ENCODE peak calls at places on chromosomes 2 and 18, in five cellular contexts. One of them, this sample, is unnamed.

GRCh38 chr18:79522451-79523220 is 126.9 kb downstream of the NFATC1 start:
- ATAC-seq in GM12878: peak; percentile 34
- ATAC-seq in HepG2: peak; percentile 22
- ATAC-seq in upper lobe of left lung: no peak
- ATAC-seq in K562: no peak
- ATAC-seq in this sample: no peak

GRCh38 chr2:196201229-196201998 is 30.0 kb upstream of the STK17B start:
- ATAC-seq in GM12878: peak; percentile 53
- ATAC-seq in HepG2: no peak
- ATAC-seq in upper lobe of left lung: no peak
- ATAC-seq in K562: no peak
- ATAC-seq in this sample: no peak

GRCh38 chr2:8525236-8525581 is 156.6 kb upstream of the ID2 start:
- ATAC-seq in GM12878: peak; percentile 3
- ATAC-seq in HepG2: peak; percentile 54
- ATAC-seq in upper lobe of left lung: peak; percentile 6
- ATAC-seq in K562: no peak
- ATAC-seq in this sample: no peak

GRCh38 chr2:203714112-203714511 is 7.7 kb downstream of the CD28 start:
- ATAC-seq in GM12878: no peak
- ATAC-seq in HepG2: peak; percentile 84
- ATAC-seq in upper lobe of left lung: no peak
- ATAC-seq in K562: no peak
- ATAC-seq in this sample: peak; percentile 34

GRCh38 chr2:235083822-235084221 is 132.0 kb downstream of the SH3BP4 start:
- ATAC-seq in GM12878: peak; percentile 42
- ATAC-seq in HepG2: no peak
- ATAC-seq in upper lobe of left lung: no peak
- ATAC-seq in K562: no peak
- ATAC-seq in this sample: no peak

GRCh38 chr2:123971564-123972318 is 53.3 kb upstream of the CNTNAP5 start:
- ATAC-seq in GM12878: no peak
- ATAC-seq in HepG2: no peak
- ATAC-seq in upper lobe of left lung: no peak
- ATAC-seq in K562: no peak
- ATAC-seq in this sample: no peak

GRCh38 chr2:12848176-12848575 is 131.4 kb downstream of the TRIB2 start:
- ATAC-seq in GM12878: no peak
- ATAC-seq in HepG2: no peak
- ATAC-seq in upper lobe of left lung: no peak
- ATAC-seq in K562: no peak
- ATAC-seq in this sample: no peak

GRCh38 chr2:153404792-153405191 is 73.8 kb downstream of the RPRM start:
- ATAC-seq in GM12878: no peak
- ATAC-seq in HepG2: no peak
- ATAC-seq in upper lobe of left lung: no peak
- ATAC-seq in K562: no peak
- ATAC-seq in this sample: no peak

DNA sequence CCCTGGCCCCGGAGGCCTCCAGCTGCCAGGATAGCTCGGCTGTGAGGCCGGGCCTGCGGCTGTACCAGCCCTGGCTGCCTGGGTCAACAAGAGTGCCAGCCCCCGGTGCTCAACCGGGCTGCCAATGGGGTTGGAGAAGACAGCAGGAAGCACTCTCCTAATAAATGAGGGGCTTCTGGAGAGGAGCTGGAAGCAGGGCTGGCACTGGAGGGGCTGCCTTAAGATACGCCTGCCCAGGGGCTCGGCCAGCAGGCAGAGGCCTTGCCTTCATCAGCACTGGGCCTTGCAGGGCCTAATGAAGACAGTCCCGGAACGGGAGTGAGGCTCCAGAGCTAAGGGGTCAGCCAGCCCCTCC is 73.6 kb downstream of the TEX51 start:
- ATAC-seq in GM12878: no peak
- ATAC-seq in HepG2: no peak
- ATAC-seq in upper lobe of left lung: no peak
- ATAC-seq in K562: no peak
- ATAC-seq in this sample: no peak
- TF ChIP-seq CTCF in GM12878: no peak
- TF ChIP-seq CTCF in HepG2: no peak
- TF ChIP-seq CTCF in upper lobe of left lung: peak; percentile 9
- TF ChIP-seq CTCF in K562: no peak
- TF ChIP-seq CTCF in this sample: no peak

DNA sequence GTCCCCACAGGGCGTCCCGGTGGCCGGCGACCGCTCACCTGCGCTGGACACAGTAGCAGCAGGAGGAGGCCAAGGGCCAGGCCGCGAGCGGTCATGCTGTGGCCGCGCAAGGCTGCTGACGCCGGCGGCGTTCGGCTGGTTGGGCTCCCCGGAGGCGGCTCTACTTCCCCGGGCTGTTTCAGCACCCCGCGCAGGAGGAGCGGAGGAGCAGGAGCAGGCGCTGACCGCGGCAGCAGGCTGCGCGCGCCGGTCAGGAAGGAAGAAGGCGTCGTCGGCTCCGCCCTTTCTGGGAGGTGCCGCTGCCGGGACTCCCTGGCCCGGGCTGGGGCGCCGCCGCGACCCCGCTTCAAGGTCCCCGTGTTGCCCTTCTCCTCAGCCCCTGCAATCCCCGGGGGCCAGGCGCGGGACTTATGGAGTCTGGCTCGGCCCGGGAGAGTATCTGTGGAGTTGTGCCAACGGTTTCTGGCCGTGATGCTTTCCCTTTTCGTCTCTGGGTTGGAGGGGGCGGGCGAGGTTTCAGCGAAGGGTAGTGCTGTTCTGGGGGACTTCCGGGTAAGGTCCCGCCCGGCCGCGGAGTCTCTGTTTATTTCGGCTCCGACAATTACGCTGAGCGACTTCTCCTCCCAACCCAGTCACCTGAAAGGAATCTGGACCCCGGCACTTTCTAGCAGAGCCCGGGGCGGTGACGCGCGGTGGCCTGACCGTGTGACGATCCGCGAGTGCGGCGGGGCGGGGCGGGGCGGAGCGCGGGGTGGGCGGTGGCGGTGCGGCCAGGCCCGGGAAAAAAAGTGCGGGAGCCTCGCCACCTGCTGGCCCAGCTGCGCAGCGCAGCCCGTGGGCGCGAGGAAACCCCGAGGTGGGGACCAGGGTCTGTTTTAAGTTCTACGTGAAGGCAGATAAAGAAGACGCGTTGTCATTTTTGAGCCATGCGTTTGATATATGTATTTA is at the start of gene NPC1:
- ATAC-seq in GM12878: peak; percentile 95
- ATAC-seq in HepG2: peak; percentile 92
- ATAC-seq in upper lobe of left lung: peak; percentile 98
- ATAC-seq in K562: peak; percentile 97
- ATAC-seq in this sample: peak; percentile 97
- TF ChIP-seq EP300 in GM12878: no peak
- TF ChIP-seq EP300 in HepG2: no peak
- TF ChIP-seq EP300 in upper lobe of left lung: no peak
- TF ChIP-seq EP300 in K562: peak; percentile 27
- TF ChIP-seq EP300 in this sample: no peak

DNA sequence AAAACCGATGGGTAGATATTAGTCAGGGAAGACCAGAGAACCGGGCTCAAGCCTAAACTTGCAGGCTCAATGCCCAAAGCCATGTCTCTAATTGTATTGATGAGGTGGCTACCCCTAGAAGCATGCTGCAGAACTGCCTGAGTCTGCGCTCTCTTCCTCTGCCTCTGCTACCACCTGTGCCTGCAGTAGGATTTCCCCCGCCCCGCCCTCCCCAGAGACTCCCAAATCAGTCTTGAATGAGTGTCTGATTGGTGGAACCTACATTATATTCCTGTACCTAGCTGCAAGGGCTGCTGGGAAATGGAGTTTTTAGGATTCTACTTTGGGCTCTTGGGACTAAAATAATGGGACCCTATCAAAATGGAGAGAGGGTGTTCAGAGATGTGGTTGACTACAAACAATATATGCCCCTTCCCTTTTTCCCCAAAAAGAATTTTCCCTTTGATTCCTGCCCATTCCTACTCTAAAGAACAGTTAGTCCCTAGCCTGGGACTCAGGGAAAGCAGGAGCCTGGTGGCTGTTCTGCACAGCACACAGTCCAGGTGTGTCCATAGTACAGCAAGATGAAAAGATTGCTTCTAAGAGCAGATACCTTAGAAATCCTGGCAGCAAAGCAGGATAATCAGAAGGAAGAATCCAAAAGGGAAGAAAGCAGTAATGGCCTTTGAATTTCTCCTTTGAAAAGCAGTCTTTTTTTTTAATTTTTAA is 12.5 kb downstream of the GRP start:
- ATAC-seq in GM12878: peak; percentile 25
- ATAC-seq in HepG2: no peak
- ATAC-seq in upper lobe of left lung: no peak
- ATAC-seq in K562: no peak
- ATAC-seq in this sample: no peak
- H3K27me3 ChIP-seq in GM12878: no peaks in the 10 kb centered on the region
- H3K27me3 ChIP-seq in HepG2: no peaks in the 10 kb centered on the region
- H3K27me3 ChIP-seq in upper lobe of left lung: no peaks in the 10 kb centered on the region
- H3K27me3 ChIP-seq in K562: no peaks in the 10 kb centered on the region
- H3K27me3 ChIP-seq in this sample: peaks cover 4% of the 10 kb centered on the region

GRCh38 chr2:236541008-236541562 is 28.5 kb upstream of the ACKR3 start:
- ATAC-seq in GM12878: no peak
- ATAC-seq in HepG2: no peak
- ATAC-seq in upper lobe of left lung: no peak
- ATAC-seq in K562: no peak
- ATAC-seq in this sample: no peak
- TF ChIP-seq CTCF in GM12878: no peak
- TF ChIP-seq CTCF in HepG2: no peak
- TF ChIP-seq CTCF in upper lobe of left lung: no peak
- TF ChIP-seq CTCF in K562: no peak
- TF ChIP-seq CTCF in this sample: no peak

This sample was measured in gastroesophageal sphincter.